ENCODE peak calls at places on chromosomes 3 and 15, in eight cellular contexts. One of them, this sample, is unnamed.

GRCh38 chr15:23081271-23081670 is 41.9 kb upstream of the TUBGCP5 start:
- DNase-seq in left ventricle myocardium inferior: no peak
- DNase-seq in colonic mucosa: no peak
- DNase-seq in dorsolateral prefrontal cortex: no peak
- DNase-seq in stomach: no peak
- DNase-seq in right lobe of liver: no peak
- DNase-seq in IMR-90: no peak
- DNase-seq in uterus: no peak
- DNase-seq in this sample: no peak

GRCh38 chr3:180250172-180250571 is 213.4 kb upstream of the PEX5L start:
- DNase-seq in left ventricle myocardium inferior: no peak
- DNase-seq in uterus: no peak
- DNase-seq in right lobe of liver: no peak
- DNase-seq in dorsolateral prefrontal cortex: no peak
- DNase-seq in IMR-90: peak
- DNase-seq in colonic mucosa: no peak
- DNase-seq in stomach: no peak
- DNase-seq in this sample: no peak

GRCh38 chr15:39785806-39786205 is 3.2 kb upstream of the FSIP1 start:
- DNase-seq in stomach: no peak
- DNase-seq in dorsolateral prefrontal cortex: no peak
- DNase-seq in colonic mucosa: no peak
- DNase-seq in uterus: no peak
- DNase-seq in left ventricle myocardium inferior: no peak
- DNase-seq in IMR-90: no peak
- DNase-seq in right lobe of liver: no peak
- DNase-seq in this sample: no peak

GRCh38 chr15:33126559-33127290 is 67.8 kb downstream of the FMN1 start:
- DNase-seq in stomach: peak
- DNase-seq in IMR-90: peak
- DNase-seq in right lobe of liver: no peak
- DNase-seq in dorsolateral prefrontal cortex: no peak
- DNase-seq in colonic mucosa: peak
- DNase-seq in uterus: peak
- DNase-seq in left ventricle myocardium inferior: peak
- DNase-seq in this sample: peak

GRCh38 chr15:90680371-90680935 is 36.7 kb upstream of the BLM start:
- DNase-seq in left ventricle myocardium inferior: no peak
- DNase-seq in uterus: peak
- DNase-seq in stomach: no peak
- DNase-seq in right lobe of liver: no peak
- DNase-seq in IMR-90: peak
- DNase-seq in dorsolateral prefrontal cortex: no peak
- DNase-seq in colonic mucosa: no peak
- DNase-seq in this sample: peak

GRCh38 chr15:95129589-95129988 is 898.2 kb downstream of the MCTP2 start:
- DNase-seq in right lobe of liver: no peak
- DNase-seq in uterus: peak
- DNase-seq in dorsolateral prefrontal cortex: no peak
- DNase-seq in IMR-90: peak
- DNase-seq in colonic mucosa: no peak
- DNase-seq in left ventricle myocardium inferior: peak
- DNase-seq in stomach: no peak
- DNase-seq in this sample: peak

GRCh38 chr3:14000556-14000955 is 120.7 kb upstream of the WNT7A start:
- DNase-seq in dorsolateral prefrontal cortex: no peak
- DNase-seq in colonic mucosa: no peak
- DNase-seq in left ventricle myocardium inferior: no peak
- DNase-seq in uterus: no peak
- DNase-seq in IMR-90: no peak
- DNase-seq in right lobe of liver: no peak
- DNase-seq in stomach: no peak
- DNase-seq in this sample: no peak

GRCh38 chr3:182710557-182711157 is 82.6 kb upstream of the ATP11B start:
- DNase-seq in stomach: no peak
- DNase-seq in left ventricle myocardium inferior: no peak
- DNase-seq in IMR-90: peak
- DNase-seq in right lobe of liver: no peak
- DNase-seq in colonic mucosa: no peak
- DNase-seq in uterus: no peak
- DNase-seq in dorsolateral prefrontal cortex: no peak
- DNase-seq in this sample: no peak

GRCh38 chr3:31364711-31365110 is 168.0 kb upstream of the STT3B start:
- DNase-seq in colonic mucosa: no peak
- DNase-seq in stomach: no peak
- DNase-seq in left ventricle myocardium inferior: no peak
- DNase-seq in IMR-90: peak
- DNase-seq in dorsolateral prefrontal cortex: no peak
- DNase-seq in uterus: no peak
- DNase-seq in right lobe of liver: no peak
- DNase-seq in this sample: no peak

GRCh38 chr15:67883228-67883773 is 43.5 kb upstream of the RNU6-1 start:
- DNase-seq in uterus: no peak
- DNase-seq in IMR-90: no peak
- DNase-seq in colonic mucosa: no peak
- DNase-seq in right lobe of liver: no peak
- DNase-seq in dorsolateral prefrontal cortex: no peak
- DNase-seq in stomach: no peak
- DNase-seq in left ventricle myocardium inferior: no peak
- DNase-seq in this sample: no peak

GRCh38 chr15:70729164-70729563 is 34.2 kb downstream of the UACA start:
- DNase-seq in colonic mucosa: no peak
- DNase-seq in IMR-90: no peak
- DNase-seq in right lobe of liver: no peak
- DNase-seq in stomach: no peak
- DNase-seq in uterus: no peak
- DNase-seq in left ventricle myocardium inferior: no peak
- DNase-seq in dorsolateral prefrontal cortex: no peak
- DNase-seq in this sample: no peak

GRCh38 chr3:160450846-160451245 is 1.3 kb upstream of the TRIM59 start:
- DNase-seq in right lobe of liver: no peak
- DNase-seq in uterus: no peak
- DNase-seq in left ventricle myocardium inferior: no peak
- DNase-seq in colonic mucosa: no peak
- DNase-seq in dorsolateral prefrontal cortex: no peak
- DNase-seq in stomach: no peak
- DNase-seq in IMR-90: peak
- DNase-seq in this sample: no peak

GRCh38 chr15:66701422-66702034 is 508 bp upstream of the SMAD6 start:
- DNase-seq in right lobe of liver: peak
- DNase-seq in colonic mucosa: peak
- DNase-seq in dorsolateral prefrontal cortex: no peak
- DNase-seq in IMR-90: no peak
- DNase-seq in uterus: no peak
- DNase-seq in stomach: peak
- DNase-seq in left ventricle myocardium inferior: peak
- DNase-seq in this sample: peak

GRCh38 chr15:48283361-48284157 is 47.7 kb upstream of the DUT start:
- DNase-seq in IMR-90: no peak
- DNase-seq in stomach: no peak
- DNase-seq in uterus: no peak
- DNase-seq in right lobe of liver: no peak
- DNase-seq in dorsolateral prefrontal cortex: no peak
- DNase-seq in colonic mucosa: no peak
- DNase-seq in left ventricle myocardium inferior: no peak
- DNase-seq in this sample: peak

GRCh38 chr3:37492977-37493471 is 318.6 kb upstream of the LRRFIP2 start:
- DNase-seq in stomach: no peak
- DNase-seq in dorsolateral prefrontal cortex: no peak
- DNase-seq in colonic mucosa: no peak
- DNase-seq in uterus: peak
- DNase-seq in IMR-90: no peak
- DNase-seq in left ventricle myocardium inferior: no peak
- DNase-seq in right lobe of liver: no peak
- DNase-seq in this sample: no peak

GRCh38 chr3:78086150-78086549 is 1046.3 kb downstream of the ROBO2 start:
- DNase-seq in stomach: no peak
- DNase-seq in right lobe of liver: no peak
- DNase-seq in uterus: no peak
- DNase-seq in colonic mucosa: no peak
- DNase-seq in dorsolateral prefrontal cortex: no peak
- DNase-seq in left ventricle myocardium inferior: no peak
- DNase-seq in IMR-90: peak
- DNase-seq in this sample: no peak

GRCh38 chr3:54304867-54305266 is 182.5 kb downstream of the CACNA2D3 start:
- DNase-seq in colonic mucosa: no peak
- DNase-seq in dorsolateral prefrontal cortex: no peak
- DNase-seq in IMR-90: no peak
- DNase-seq in uterus: no peak
- DNase-seq in stomach: no peak
- DNase-seq in left ventricle myocardium inferior: no peak
- DNase-seq in right lobe of liver: no peak
- DNase-seq in this sample: peak

GRCh38 chr15:97902140-97902780 is 58.2 kb upstream of the ARRDC4 start:
- DNase-seq in colonic mucosa: no peak
- DNase-seq in dorsolateral prefrontal cortex: no peak
- DNase-seq in right lobe of liver: no peak
- DNase-seq in IMR-90: peak
- DNase-seq in uterus: no peak
- DNase-seq in stomach: no peak
- DNase-seq in left ventricle myocardium inferior: no peak
- DNase-seq in this sample: no peak

GRCh38 chr3:72129384-72130094 is 344.6 kb upstream of the PROK2 start:
- DNase-seq in uterus: no peak
- DNase-seq in IMR-90: no peak
- DNase-seq in stomach: no peak
- DNase-seq in colonic mucosa: no peak
- DNase-seq in left ventricle myocardium inferior: no peak
- DNase-seq in dorsolateral prefrontal cortex: no peak
- DNase-seq in right lobe of liver: no peak
- DNase-seq in this sample: no peak

GRCh38 chr15:73683624-73684536 is at the start of gene CD276:
- DNase-seq in uterus: peak
- DNase-seq in IMR-90: peak
- DNase-seq in colonic mucosa: peak
- DNase-seq in stomach: peak
- DNase-seq in left ventricle myocardium inferior: peak
- DNase-seq in dorsolateral prefrontal cortex: peak
- DNase-seq in right lobe of liver: peak
- DNase-seq in this sample: peak

GRCh38 chr3:155078959-155079794 is 942 bp upstream of the MME start:
- DNase-seq in dorsolateral prefrontal cortex: no peak
- DNase-seq in right lobe of liver: no peak
- DNase-seq in uterus: no peak
- DNase-seq in colonic mucosa: no peak
- DNase-seq in left ventricle myocardium inferior: no peak
- DNase-seq in IMR-90: peak
- DNase-seq in stomach: no peak
- DNase-seq in this sample: no peak

GRCh38 chr3:51379746-51380330 is 5.3 kb upstream of the MANF start:
- DNase-seq in uterus: no peak
- DNase-seq in colonic mucosa: no peak
- DNase-seq in dorsolateral prefrontal cortex: no peak
- DNase-seq in left ventricle myocardium inferior: no peak
- DNase-seq in IMR-90: no peak
- DNase-seq in right lobe of liver: no peak
- DNase-seq in stomach: no peak
- DNase-seq in this sample: no peak

GRCh38 chr3:89447244-89447643 is 339.8 kb downstream of the EPHA3 start:
- DNase-seq in right lobe of liver: no peak
- DNase-seq in uterus: no peak
- DNase-seq in left ventricle myocardium inferior: no peak
- DNase-seq in IMR-90: no peak
- DNase-seq in stomach: no peak
- DNase-seq in colonic mucosa: no peak
- DNase-seq in dorsolateral prefrontal cortex: no peak
- DNase-seq in this sample: no peak

GRCh38 chr15:69644876-69645275 is 192.3 kb downstream of the RPLP1 start:
- DNase-seq in stomach: no peak
- DNase-seq in left ventricle myocardium inferior: no peak
- DNase-seq in IMR-90: no peak
- DNase-seq in right lobe of liver: no peak
- DNase-seq in uterus: no peak
- DNase-seq in colonic mucosa: no peak
- DNase-seq in dorsolateral prefrontal cortex: no peak
- DNase-seq in this sample: no peak
- H3K27ac ChIP-seq in stomach: no peak
- H3K27ac ChIP-seq in left ventricle myocardium inferior: no peak
- H3K27ac ChIP-seq in IMR-90: no peak
- H3K27ac ChIP-seq in right lobe of liver: no peak
- H3K27ac ChIP-seq in uterus: no peak
- H3K27ac ChIP-seq in colonic mucosa: no peak
- H3K27ac ChIP-seq in dorsolateral prefrontal cortex: no peak
- H3K27ac ChIP-seq in this sample: no peak

DNA sequence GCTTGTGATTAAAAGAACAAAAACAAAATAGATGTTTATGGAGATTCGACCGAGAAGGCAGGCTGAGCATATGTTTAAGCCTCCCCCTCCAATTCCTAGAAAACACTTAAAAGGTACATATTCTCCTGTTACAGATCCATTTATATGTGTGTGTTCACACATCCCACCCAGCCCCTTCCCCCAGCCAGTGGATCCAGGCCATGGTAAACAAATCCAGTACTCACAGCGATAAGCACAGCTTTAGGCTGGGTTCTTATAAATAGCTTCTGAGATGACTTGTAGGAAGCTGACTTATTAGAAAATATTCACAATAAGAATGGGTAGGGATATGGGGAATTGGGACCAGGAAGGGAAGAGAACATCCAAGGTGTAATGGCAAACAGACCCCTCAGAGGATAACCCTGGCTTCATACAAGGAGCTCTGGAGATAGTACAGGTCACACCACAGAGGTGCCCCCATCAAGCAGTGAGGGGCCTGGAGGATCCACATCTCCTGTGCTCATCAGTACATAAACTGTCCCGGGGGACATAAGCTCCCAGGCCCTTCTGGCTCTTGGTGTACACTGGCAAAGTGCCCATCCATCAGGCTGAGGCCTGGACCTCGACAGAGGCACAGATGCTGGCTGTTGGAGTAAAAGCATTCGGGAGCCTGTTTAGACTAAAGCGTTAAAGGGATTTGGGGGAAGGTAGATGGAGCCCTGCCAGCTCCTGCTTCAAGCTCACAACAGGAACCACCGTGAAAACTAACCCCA is 70.0 kb upstream of the UBE2E1 start:
- DNase-seq in IMR-90: no peak
- DNase-seq in colonic mucosa: no peak
- DNase-seq in left ventricle myocardium inferior: peak
- DNase-seq in right lobe of liver: no peak
- DNase-seq in uterus: peak
- DNase-seq in dorsolateral prefrontal cortex: no peak
- DNase-seq in stomach: no peak
- DNase-seq in this sample: peak
- TF ChIP-seq CTCF in IMR-90: no peak
- TF ChIP-seq CTCF in colonic mucosa: no peak
- TF ChIP-seq CTCF in left ventricle myocardium inferior: no peak
- TF ChIP-seq CTCF in right lobe of liver: no peak
- TF ChIP-seq CTCF in uterus: no peak
- TF ChIP-seq CTCF in dorsolateral prefrontal cortex: no peak
- TF ChIP-seq CTCF in stomach: no peak
- TF ChIP-seq CTCF in this sample: no peak

GRCh38 chr3:128498127-128498626 is 5.2 kb upstream of the GATA2 start:
- DNase-seq in IMR-90: no peak
- DNase-seq in dorsolateral prefrontal cortex: no peak
- DNase-seq in stomach: no peak
- DNase-seq in colonic mucosa: no peak
- DNase-seq in right lobe of liver: no peak
- DNase-seq in uterus: peak
- DNase-seq in left ventricle myocardium inferior: no peak
- DNase-seq in this sample: no peak
- H3K4me3 ChIP-seq in IMR-90: no peak
- H3K4me3 ChIP-seq in dorsolateral prefrontal cortex: no peak
- H3K4me3 ChIP-seq in stomach: peak
- H3K4me3 ChIP-seq in colonic mucosa: no peak
- H3K4me3 ChIP-seq in right lobe of liver: no peak
- H3K4me3 ChIP-seq in uterus: no peak
- H3K4me3 ChIP-seq in left ventricle myocardium inferior: peak
- H3K4me3 ChIP-seq in this sample: no peak

GRCh38 chr3:120163816-120164215 is 69.6 kb upstream of the GSK3B start:
- DNase-seq in left ventricle myocardium inferior: no peak
- DNase-seq in colonic mucosa: no peak
- DNase-seq in uterus: no peak
- DNase-seq in IMR-90: no peak
- DNase-seq in stomach: no peak
- DNase-seq in dorsolateral prefrontal cortex: no peak
- DNase-seq in right lobe of liver: no peak
- DNase-seq in this sample: no peak
- H3K27ac ChIP-seq in left ventricle myocardium inferior: no peak
- H3K27ac ChIP-seq in colonic mucosa: no peak
- H3K27ac ChIP-seq in uterus: no peak
- H3K27ac ChIP-seq in IMR-90: peak
- H3K27ac ChIP-seq in stomach: no peak
- H3K27ac ChIP-seq in dorsolateral prefrontal cortex: no peak
- H3K27ac ChIP-seq in right lobe of liver: no peak
- H3K27ac ChIP-seq in this sample: no peak

This sample was measured in body of pancreas.